ENCODE peak calls at places on chromosome 3, in ten cellular contexts. Q is cardiac fibroblast; T is progenitor cell of endocrine pancreas; G is body of pancreas; L is ovary; H is heart right ventricle; R is foreskin fibroblast; X is glutamatergic neuron; P is epithelial cell of esophagus; Y is activated CD8-positive, alpha-beta T cell treated with anti-CD3 and anti-CD28 coated beads for 36 hours. A is an unnamed sample.

GRCh38 chr3:128432301-128432897 is 34.3 kb downstream of the DNAJB8 start:
- DNase-seq in Y (no peak), G (peak; percentile 45), X (peak; percentile 39), Q (no peak), P (no peak), T (no peak), H (no peak), R (no peak), L (no peak), A (no peak)

GRCh38 chr3:180913582-180914404 is 1.3 kb downstream of the FXR1 start:
- DNase-seq in L (no peak), Y (no peak), X (no peak), G (no peak), Q (peak; percentile 35), R (peak; percentile 31), P (no peak), T (no peak), H (no peak), A (no peak)

GRCh38 chr3:170205302-170205701 is 16.9 kb upstream of the PRKCI start:
- DNase-seq in Y (no peak), P (no peak), L (no peak), X (no peak), T (no peak), R (peak; percentile 59), Q (peak; percentile 44), G (no peak), H (no peak), A (no peak)

GRCh38 chr3:108620250-108620649 is 30.7 kb downstream of the DZIP3 start:
- DNase-seq in H (no peak), P (no peak), G (no peak), Q (no peak), X (no peak), T (no peak), R (no peak), L (no peak), Y (no peak), A (no peak)

GRCh38 chr3:146650691-146651090 is 45.5 kb upstream of the PLSCR5 start:
- DNase-seq in T (no peak), X (no peak), H (no peak), Y (no peak), R (no peak), P (no peak), L (no peak), G (no peak), Q (no peak), A (no peak)

GRCh38 chr3:46006646-46007045 is 11.0 kb upstream of the FYCO1 start:
- DNase-seq in T (no peak), H (no peak), R (peak; percentile 74), Y (no peak), G (no peak), P (peak; percentile 63), X (no peak), Q (peak; percentile 93), L (peak; percentile 46), A (no peak)

GRCh38 chr3:124762612-124763011 is 32.4 kb downstream of the UMPS start:
- DNase-seq in R (no peak), L (no peak), G (no peak), H (no peak), P (no peak), T (no peak), Q (no peak), X (no peak), Y (no peak), A (no peak)

GRCh38 chr3:22113453-22113852 is 362.4 kb upstream of the ZNF385D start:
- DNase-seq in X (no peak), T (no peak), Y (no peak), P (no peak), L (no peak), H (no peak), R (no peak), G (no peak), Q (no peak), A (no peak)

GRCh38 chr3:72892870-72893269 is 5.0 kb downstream of the GXYLT2 start:
- DNase-seq in Y (peak; percentile 39), Q (no peak), L (no peak), T (no peak), H (no peak), R (peak; percentile 5), P (no peak), G (no peak), X (no peak), A (no peak)

GRCh38 chr3:36733162-36733696 is 31.1 kb downstream of the DCLK3 start:
- DNase-seq in Q (no peak), H (no peak), X (no peak), G (no peak), T (no peak), P (no peak), Y (no peak), L (no peak), R (no peak), A (no peak)

GRCh38 chr3:30098656-30099454 is 507.5 kb upstream of the TGFBR2 start:
- DNase-seq in G (no peak), Q (peak; percentile 66), R (peak; percentile 72), L (no peak), Y (peak; percentile 6), P (peak; percentile 84), H (no peak), T (no peak), X (no peak), A (no peak)

GRCh38 chr3:126056681-126057546 is 27.0 kb downstream of the SLC41A3 start:
- DNase-seq in H (peak; percentile 72), T (no peak), Q (peak; percentile 14), X (no peak), R (peak; percentile 23), P (peak; percentile 54), L (no peak), G (no peak), Y (no peak), A (peak; percentile 9)

GRCh38 chr3:56775356-56775914 is 26.3 kb downstream of the ARHGEF3 start:
- DNase-seq in R (peak; percentile 54), G (no peak), Y (no peak), L (no peak), X (no peak), P (no peak), Q (no peak), T (no peak), H (no peak), A (no peak)

GRCh38 chr3:44509393-44509921 is 32.0 kb upstream of the ZNF445 start:
- DNase-seq in L (no peak), G (no peak), P (no peak), H (no peak), R (no peak), Q (peak; percentile 2), T (no peak), X (no peak), Y (no peak), A (no peak)

GRCh38 chr3:133821767-133822638 is 16.4 kb downstream of the SRPRB start:
- DNase-seq in G (peak; percentile 94), Y (no peak), T (no peak), P (peak; percentile 77), Q (peak; percentile 38), X (no peak), R (peak; percentile 78), L (peak; percentile 52), H (no peak), A (no peak)

GRCh38 chr3:48564022-48564421 is 441 bp upstream of the UCN2 start:
- DNase-seq in P (peak; percentile 50), H (peak; percentile 32), G (no peak), Q (peak; percentile 67), X (no peak), R (peak; percentile 90), L (no peak), Y (peak; percentile 73), T (no peak), A (no peak)

GRCh38 chr3:50503504-50503903 is at the start of gene CACNA2D2:
- DNase-seq in R (peak; percentile 31), X (peak; percentile 71), T (peak; percentile 61), L (peak; percentile 77), G (peak; percentile 81), H (peak; percentile 70), Q (peak; percentile 5), P (peak; percentile 50), Y (peak; percentile 60), A (no peak)

GRCh38 chr3:195106418-195106906 is 164.5 kb downstream of the XXYLT1 start:
- DNase-seq in P (peak; percentile 47), T (peak; percentile 74), L (peak; percentile 69), Y (peak; percentile 74), R (peak; percentile 84), G (peak; percentile 64), Q (peak; percentile 76), H (peak; percentile 80), X (peak; percentile 84), A (peak; percentile 86)

GRCh38 chr3:163951397-163951987 is 1126.8 kb downstream of the SI start:
- DNase-seq in H (no peak), L (no peak), G (no peak), Y (no peak), T (no peak), P (peak; percentile 4), R (no peak), X (no peak), Q (no peak), A (no peak)
- TF ChIP-seq CTCF in H (no peak), L (no peak), G (peak; percentile 9), Y (no peak), T (peak; percentile 54), P (peak; percentile 39), R (no peak), X (peak; percentile 50), Q (no peak), A (peak; percentile 18)

GRCh38 chr3:127304121-127304744 is 16.4 kb upstream of the PRR20G start:
- DNase-seq in X (no peak), Y (no peak), G (peak; percentile 97), L (no peak), Q (no peak), H (no peak), P (peak; percentile 74), R (no peak), T (no peak), A (no peak)
- TF ChIP-seq CTCF in X (no peak), Y (no peak), G (no peak), L (no peak), Q (no peak), H (no peak), P (no peak), R (no peak), T (no peak), A (no peak)

DNA sequence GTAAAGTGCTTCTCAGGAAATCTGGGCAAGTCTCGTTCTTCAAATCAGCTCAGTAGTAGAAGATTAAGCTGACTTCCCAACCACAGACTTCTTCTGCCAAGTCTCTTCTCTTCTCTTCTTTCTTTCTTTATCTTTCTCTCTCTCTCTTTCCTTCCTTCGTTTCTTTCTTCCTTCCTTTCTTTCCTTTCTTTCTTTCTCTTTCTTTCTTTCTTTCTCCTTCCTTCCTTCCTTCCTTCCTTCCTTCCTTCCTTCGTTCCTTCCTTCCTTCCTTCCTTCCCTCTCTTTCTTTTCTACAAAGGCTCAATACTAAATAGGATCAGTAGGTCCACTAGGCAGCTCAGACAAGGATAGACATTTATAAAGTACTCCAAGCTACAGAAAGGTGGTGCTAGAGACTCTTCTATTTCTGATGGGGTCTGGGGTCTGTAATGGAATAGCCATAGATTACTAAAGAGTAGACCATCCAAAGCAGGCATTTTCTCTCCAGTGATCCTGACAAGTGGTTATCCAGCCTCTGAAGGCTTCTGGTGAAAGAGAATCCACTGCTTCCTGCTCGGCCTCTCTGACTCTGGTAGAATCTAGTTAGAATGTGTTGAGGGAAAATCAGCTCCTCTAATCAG is 100.8 kb downstream of the TPRG1 start:
- DNase-seq in T (no peak), Y (no peak), R (no peak), G (no peak), H (no peak), P (no peak), L (no peak), Q (peak; percentile 3), X (no peak), A (no peak)
- TF ChIP-seq CTCF in T (peak; percentile 65), Y (no peak), R (peak; percentile 19), G (no peak), H (no peak), P (peak; percentile 50), L (no peak), Q (peak; percentile 32), X (peak; percentile 52), A (peak; percentile 31)

GRCh38 chr3:21017115-21017852 is 733.7 kb downstream of the ZNF385D start:
- DNase-seq in X (peak; percentile 17), Y (no peak), H (no peak), G (no peak), R (no peak), Q (peak; percentile 2), L (no peak), P (peak; percentile 98), T (no peak), A (no peak)
- TF ChIP-seq CTCF in X (peak; percentile 37), Y (no peak), H (peak; percentile 27), G (no peak), R (peak; percentile 30), Q (peak; percentile 10), L (no peak), P (peak; percentile 39), T (peak; percentile 11), A (no peak)

A was measured in GM10248.